ENCODE peak calls at places on chromosomes 7 and 10, in nine cellular contexts. G is heart right ventricle, M is cardiac muscle cell, H is IMR-90, E is stomach, V is PC-9, U is PC-3, B is GM12878, X is transverse colon. J is an unnamed sample. For H3K36me3, the result is how much of the 10 kb centered on the place peaks cover.

GRCh38 chr10:60578217-60578616 is 188.5 kb upstream of the ANK3 start:
- DNase-seq in G (no peak), M (no peak), H (no peak), E (no peak), V (peak), U (peak), B (no peak), X (no peak), J (no peak)

GRCh38 chr7:135771961-135772638 is 23.5 kb upstream of the FAM180A start:
- DNase-seq in G (no peak), M (no peak), H (peak), E (no peak), V (peak), U (peak), B (no peak), X (no peak), J (no peak)

GRCh38 chr7:121623130-121623872 is 227.2 kb upstream of the FAM3C start:
- DNase-seq in G (no peak), M (no peak), H (no peak), E (no peak), V (no peak), U (no peak), B (no peak), X (no peak), J (no peak)

GRCh38 chr10:114525368-114525949 is 121.2 kb upstream of the AFAP1L2 start:
- DNase-seq in G (no peak), M (peak), H (no peak), E (no peak), V (peak), U (no peak), B (no peak), X (no peak), J (no peak)

GRCh38 chr7:26900283-26900682 is 35.9 kb upstream of the SKAP2 start:
- DNase-seq in G (no peak), M (no peak), H (no peak), E (no peak), V (no peak), U (no peak), B (no peak), X (no peak), J (no peak)

GRCh38 chr7:2508327-2509231 is 11.0 kb upstream of the LFNG start:
- DNase-seq in G (peak), M (no peak), H (peak), E (no peak), V (peak), U (no peak), B (no peak), X (peak), J (no peak)

GRCh38 chr10:119849031-119849789 is 23.4 kb downstream of the MCMBP start:
- DNase-seq in G (no peak), M (no peak), H (peak), E (no peak), V (peak), U (no peak), B (no peak), X (no peak), J (no peak)

GRCh38 chr10:45302573-45302972 is 12.8 kb downstream of the OR13A1 start:
- DNase-seq in G (no peak), M (no peak), H (no peak), E (no peak), V (no peak), U (peak), B (no peak), X (no peak), J (no peak)

GRCh38 chr10:59648711-59649201 is 60.9 kb downstream of the SLC16A9 start:
- DNase-seq in G (no peak), M (peak), H (no peak), E (no peak), V (no peak), U (no peak), B (no peak), X (no peak), J (no peak)

GRCh38 chr7:105267244-105267643 is 121.5 kb downstream of the SRPK2 start:
- DNase-seq in G (no peak), M (no peak), H (peak), E (no peak), V (no peak), U (no peak), B (no peak), X (no peak), J (no peak)

GRCh38 chr10:98045785-98046389 is 15.5 kb upstream of the CRTAC1 start:
- DNase-seq in G (peak), M (peak), H (peak), E (peak), V (no peak), U (peak), B (no peak), X (peak), J (peak)

GRCh38 chr10:24249829-24250415 is 41.0 kb downstream of the KIAA1217 start:
- DNase-seq in G (no peak), M (no peak), H (no peak), E (no peak), V (peak), U (no peak), B (no peak), X (no peak), J (peak)

GRCh38 chr7:45185864-45186250 is 28.3 kb downstream of the RAMP3 start:
- DNase-seq in G (no peak), M (no peak), H (no peak), E (peak), V (no peak), U (no peak), B (no peak), X (no peak), J (no peak)

GRCh38 chr10:48652344-48652743 is 32.3 kb upstream of the WDFY4 start:
- DNase-seq in G (no peak), M (no peak), H (no peak), E (no peak), V (no peak), U (no peak), B (no peak), X (no peak), J (no peak)

GRCh38 chr10:48651839-48652238 is 32.8 kb upstream of the WDFY4 start:
- DNase-seq in G (no peak), M (no peak), H (no peak), E (no peak), V (no peak), U (no peak), B (no peak), X (no peak), J (no peak)

GRCh38 chr10:48648172-48648942 is 36.3 kb upstream of the WDFY4 start:
- DNase-seq in G (no peak), M (no peak), H (no peak), E (no peak), V (no peak), U (no peak), B (peak), X (no peak), J (peak)

GRCh38 chr10:48651293-48651692 is 33.4 kb upstream of the WDFY4 start:
- DNase-seq in G (no peak), M (no peak), H (no peak), E (no peak), V (no peak), U (no peak), B (no peak), X (no peak), J (no peak)

DNA sequence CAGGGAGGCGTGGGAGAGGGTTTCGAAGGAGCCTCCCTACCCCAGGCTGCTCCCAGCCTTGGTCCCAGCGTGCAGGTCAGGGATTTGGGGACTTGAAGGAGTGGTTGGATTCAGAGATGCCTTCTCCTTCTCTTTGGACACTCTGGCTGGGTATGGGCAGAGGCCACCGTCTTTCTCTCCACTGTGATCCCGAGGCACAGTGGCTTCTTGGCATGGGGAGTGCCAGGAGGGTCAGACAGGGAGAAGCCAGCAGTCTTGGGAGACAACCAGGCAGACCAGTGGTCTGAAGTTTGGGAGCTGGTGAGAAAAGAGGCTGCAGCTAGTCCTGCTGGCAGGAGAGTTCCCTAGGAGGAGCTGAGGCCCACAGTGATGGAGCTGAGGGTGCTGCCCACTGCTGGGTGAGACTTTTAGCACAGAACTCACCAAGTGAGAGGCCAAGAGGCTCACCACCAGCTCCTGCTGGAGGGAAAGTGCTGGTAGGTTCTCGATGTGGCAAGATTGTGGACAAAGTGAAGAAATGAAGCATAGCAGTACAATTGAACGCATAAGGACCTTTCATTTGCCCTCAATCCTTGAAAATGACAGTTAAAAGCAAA is 35.2 kb upstream of the WDFY4 start:
- DNase-seq in G (no peak), M (no peak), H (no peak), E (no peak), V (no peak), U (no peak), B (no peak), X (no peak), J (no peak)
- TF ChIP-seq CTCF in G (no peak), M (no peak), H (no peak), E (no peak), V (no peak), U (no peak), B (peak), X (no peak), J (no peak)

GRCh38 chr10:75180592-75180991 is 30.0 kb upstream of the VDAC2 start:
- DNase-seq in G (no peak), M (no peak), H (peak), E (no peak), V (no peak), U (no peak), B (no peak), X (no peak), J (no peak)

GRCh38 chr10:75176046-75176445 is 34.5 kb upstream of the VDAC2 start:
- DNase-seq in G (no peak), M (no peak), H (no peak), E (no peak), V (no peak), U (no peak), B (no peak), X (no peak), J (no peak)

GRCh38 chr10:75179657-75180177 is 30.9 kb upstream of the VDAC2 start:
- DNase-seq in G (no peak), M (no peak), H (peak), E (no peak), V (no peak), U (no peak), B (no peak), X (no peak), J (no peak)

GRCh38 chr10:75176736-75177135 is 33.9 kb upstream of the VDAC2 start:
- DNase-seq in G (no peak), M (no peak), H (no peak), E (no peak), V (no peak), U (no peak), B (no peak), X (no peak), J (no peak)

GRCh38 chr10:75181073-75181472 is 29.5 kb upstream of the VDAC2 start:
- DNase-seq in G (no peak), M (no peak), H (peak), E (no peak), V (no peak), U (peak), B (no peak), X (no peak), J (no peak)
- H3K27ac ChIP-seq in G (peak), M (no peak), H (peak), E (no peak), V (peak), U (no peak), B (no peak), X (no peak), J (no peak)

GRCh38 chr7:100466830-100467605 is 3.0 kb upstream of the SPACDR start:
- DNase-seq in G (no peak), M (no peak), H (no peak), E (no peak), V (no peak), U (no peak), B (no peak), X (no peak), J (no peak)

GRCh38 chr7:100465299-100465698 is 1.2 kb upstream of the SPACDR start:
- DNase-seq in G (no peak), M (no peak), H (peak), E (no peak), V (no peak), U (peak), B (no peak), X (no peak), J (no peak)

GRCh38 chr7:100464791-100465190 is 731 bp upstream of the SPACDR start:
- DNase-seq in G (no peak), M (no peak), H (no peak), E (no peak), V (no peak), U (no peak), B (no peak), X (no peak), J (no peak)

GRCh38 chr7:100465702-100466311 is 1.7 kb upstream of the SPACDR start:
- DNase-seq in G (peak), M (peak), H (peak), E (peak), V (no peak), U (peak), B (no peak), X (peak), J (peak)

GRCh38 chr7:100464210-100464660 is at the start of gene SPACDR:
- DNase-seq in G (no peak), M (no peak), H (peak), E (no peak), V (no peak), U (no peak), B (no peak), X (no peak), J (no peak)
- H3K36me3 ChIP-seq in G (under half), M (under half), H (under half), E (under half), V (under half), U (under half), B (under half), X (under half), J (under half)

GRCh38 chr10:15181576-15182156 is 13.2 kb upstream of the NMT2 start:
- DNase-seq in G (no peak), M (no peak), H (no peak), E (no peak), V (no peak), U (peak), B (no peak), X (no peak), J (no peak)
- TF ChIP-seq CTCF in G (no peak), M (no peak), H (no peak), E (no peak), V (no peak), U (no peak), B (no peak), X (no peak), J (no peak)

GRCh38 chr7:47406766-47407129 is 175.2 kb downstream of the TNS3 start:
- DNase-seq in G (no peak), M (no peak), H (no peak), E (no peak), V (no peak), U (no peak), B (no peak), X (no peak), J (no peak)
- H3K27ac ChIP-seq in G (peak), M (no peak), H (no peak), E (peak), V (no peak), U (no peak), B (no peak), X (peak), J (peak)